ENCODE peak calls at places on chromosomes 12 and 14, in six cellular contexts. E, C, M, I, N and X are unnamed samples. For H3K79me1 and H3K4me1, the result is how much of the 10 kb centered on the place peaks cover.

GRCh38 chr12:22899184-22899583 is 274.2 kb downstream of the ETNK1 start:
- DNase-seq in E (peak), C (peak), M (no peak), I (peak), N (no peak), X (no peak)

GRCh38 chr14:60723218-60724079 is 702 bp downstream of the SIX4 start:
- DNase-seq in E (peak), C (peak), M (peak), I (peak), N (peak), X (peak)

GRCh38 chr14:93039649-93040315 is 75.9 kb downstream of the ITPK1 start:
- DNase-seq in E (no peak), C (no peak), M (no peak), I (no peak), N (no peak), X (no peak)

GRCh38 chr14:98947911-98948595 is 323.9 kb downstream of the BCL11B start:
- DNase-seq in E (no peak), C (no peak), M (no peak), I (no peak), N (no peak), X (no peak)

GRCh38 chr12:115983226-115983798 is 294.2 kb downstream of the MED13L start:
- DNase-seq in E (peak), C (peak), M (no peak), I (no peak), N (no peak), X (no peak)

GRCh38 chr12:87157791-87158190 is 871.4 kb downstream of the C12orf50 start:
- DNase-seq in E (peak), C (no peak), M (peak), I (peak), N (peak), X (no peak)

GRCh38 chr12:503111-503761 is 43.5 kb downstream of the B4GALNT3 start:
- DNase-seq in E (peak), C (peak), M (no peak), I (peak), N (peak), X (no peak)

GRCh38 chr14:20427231-20428009 is 8.5 kb downstream of the KLHL33 start:
- DNase-seq in E (peak), C (no peak), M (peak), I (no peak), N (peak), X (no peak)

GRCh38 chr14:97377550-97377949 is 580.4 kb downstream of the VRK1 start:
- DNase-seq in E (peak), C (no peak), M (no peak), I (no peak), N (no peak), X (no peak)

GRCh38 chr12:89880695-89881350 is 172.2 kb upstream of the ATP2B1 start:
- DNase-seq in E (no peak), C (no peak), M (no peak), I (no peak), N (no peak), X (no peak)

GRCh38 chr12:12823308-12823707 is 10.2 kb downstream of the DDX47 start:
- DNase-seq in E (peak), C (no peak), M (peak), I (peak), N (no peak), X (no peak)

GRCh38 chr12:4114986-4115385 is 158.6 kb upstream of the CCND2 start:
- DNase-seq in E (peak), C (peak), M (no peak), I (no peak), N (no peak), X (no peak)

GRCh38 chr12:101857043-101857558 is 20.3 kb upstream of the DRAM1 start:
- DNase-seq in E (no peak), C (no peak), M (peak), I (no peak), N (peak), X (no peak)

GRCh38 chr14:24848427-24848826 is 201.5 kb downstream of the STXBP6 start:
- DNase-seq in E (no peak), C (no peak), M (peak), I (peak), N (peak), X (no peak)

GRCh38 chr12:26614217-26614616 is 218.8 kb downstream of the ITPR2 start:
- DNase-seq in E (peak), C (peak), M (peak), I (no peak), N (peak), X (peak)

GRCh38 chr12:31560516-31560915 is 30.4 kb downstream of the DENND5B start:
- DNase-seq in E (no peak), C (no peak), M (no peak), I (no peak), N (no peak), X (no peak)

GRCh38 chr14:68590233-68590535 is 202.7 kb downstream of the ZFP36L1 start:
- DNase-seq in E (no peak), C (no peak), M (no peak), I (no peak), N (no peak), X (no peak)

DNA sequence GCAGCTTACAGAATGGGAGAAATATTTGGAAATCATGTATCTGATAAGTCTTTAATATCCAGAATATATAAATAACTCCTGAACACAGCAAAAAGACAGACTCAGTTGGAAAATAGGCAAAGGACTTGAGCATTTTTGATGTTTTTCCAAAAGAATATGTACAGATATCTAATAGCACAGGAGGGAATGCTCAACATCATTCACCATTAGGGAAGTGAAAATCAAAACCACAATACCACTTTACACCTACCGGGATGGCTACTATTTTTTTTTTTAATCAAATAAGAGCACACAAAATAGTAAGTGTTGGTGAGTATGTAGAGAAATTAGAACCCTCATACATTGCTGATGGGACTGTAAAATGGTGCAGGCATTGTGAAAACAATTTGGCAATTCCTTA is 75.6 kb downstream of the ANO6 start:
- DNase-seq in E (no peak), C (no peak), M (no peak), I (no peak), N (no peak), X (no peak)
- H3K79me1 ChIP-seq in E (under half), C (under half), M (under half), I (under half), N (under half), X (under half)

GRCh38 chr12:64691227-64691792 is 67.9 kb downstream of the GNS start:
- DNase-seq in E (peak), C (peak), M (no peak), I (no peak), N (no peak), X (peak)
- H2AK5ac ChIP-seq in E (no peak), C (no peak), M (no peak), I (no peak), N (peak), X (no peak)

DNA sequence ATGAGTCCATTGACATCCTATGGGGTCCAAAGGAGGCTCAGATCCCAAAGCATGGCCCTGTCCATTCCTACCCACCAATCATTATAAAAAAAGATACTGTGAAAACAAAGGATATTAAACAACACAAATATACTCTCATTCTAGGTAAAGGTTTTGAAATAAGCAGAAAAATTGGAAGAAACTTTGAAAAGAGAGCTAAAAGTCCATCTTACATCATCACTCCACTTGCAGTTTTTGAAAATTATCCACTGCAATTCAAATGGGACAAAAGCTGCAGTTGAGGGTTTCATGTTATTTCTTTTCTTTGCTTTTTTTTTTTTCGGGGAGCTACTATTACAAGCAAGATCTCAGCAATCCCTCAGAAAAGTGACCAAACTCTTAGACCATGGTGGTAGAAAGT is 414.9 kb downstream of the BCAT1 start:
- DNase-seq in E (no peak), C (no peak), M (no peak), I (no peak), N (no peak), X (no peak)
- H3K4me1 ChIP-seq in E (under half), C (under half), M (under half), I (under half), N (under half), X (under half)

GRCh38 chr14:105326891-105327694 is 12.5 kb downstream of the PACS2 start:
- DNase-seq in E (peak), C (peak), M (no peak), I (no peak), N (no peak), X (no peak)
- H3K79me1 ChIP-seq in E (under half), C (under half), M (under half), I (under half), N (half or more), X (under half)

GRCh38 chr12:2190896-2191533 is 138.2 kb downstream of the CACNA1C start:
- DNase-seq in E (no peak), C (no peak), M (no peak), I (no peak), N (no peak), X (no peak)
- H2AK5ac ChIP-seq in E (no peak), C (peak), M (no peak), I (no peak), N (no peak), X (peak)

DNA sequence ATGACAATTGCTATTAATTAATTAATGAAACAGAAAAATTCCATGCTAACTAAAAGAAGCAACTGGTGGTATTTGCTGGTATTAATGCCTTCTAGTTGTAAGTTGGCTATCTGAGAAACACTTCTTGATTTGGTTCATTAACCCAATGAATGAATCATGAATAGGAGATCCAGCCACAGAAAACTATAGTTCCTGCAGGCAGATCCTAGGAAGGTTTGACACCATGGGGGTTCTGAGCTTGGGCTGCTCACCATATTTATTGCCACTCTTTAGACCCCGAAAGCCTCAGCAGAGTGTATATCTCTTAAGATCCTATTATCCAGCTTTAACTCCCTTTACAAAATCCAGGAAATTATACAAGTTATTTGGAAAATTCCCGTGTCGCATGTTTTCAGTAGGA is 81.4 kb upstream of the REP15 start:
- DNase-seq in E (no peak), C (no peak), M (no peak), I (no peak), N (no peak), X (no peak)
- H3K4me1 ChIP-seq in E (under half), C (under half), M (under half), I (under half), N (under half), X (under half)

GRCh38 chr14:102966256-102966655 is 43.8 kb downstream of the AMN start:
- DNase-seq in E (no peak), C (no peak), M (no peak), I (no peak), N (no peak), X (no peak)

GRCh38 chr14:102965282-102965681 is 42.8 kb downstream of the AMN start:
- DNase-seq in E (no peak), C (no peak), M (no peak), I (no peak), N (no peak), X (no peak)

GRCh38 chr14:102962111-102962627 is 39.7 kb downstream of the AMN start:
- DNase-seq in E (no peak), C (no peak), M (no peak), I (no peak), N (no peak), X (no peak)

GRCh38 chr14:102966681-102967505 is 44.4 kb downstream of the AMN start:
- DNase-seq in E (no peak), C (no peak), M (no peak), I (no peak), N (no peak), X (no peak)

GRCh38 chr14:102964152-102964730 is 41.8 kb downstream of the AMN start:
- DNase-seq in E (no peak), C (no peak), M (no peak), I (no peak), N (no peak), X (no peak)
- H3K79me1 ChIP-seq in E (under half), C (under half), M (under half), I (under half), N (under half), X (under half)

DNA sequence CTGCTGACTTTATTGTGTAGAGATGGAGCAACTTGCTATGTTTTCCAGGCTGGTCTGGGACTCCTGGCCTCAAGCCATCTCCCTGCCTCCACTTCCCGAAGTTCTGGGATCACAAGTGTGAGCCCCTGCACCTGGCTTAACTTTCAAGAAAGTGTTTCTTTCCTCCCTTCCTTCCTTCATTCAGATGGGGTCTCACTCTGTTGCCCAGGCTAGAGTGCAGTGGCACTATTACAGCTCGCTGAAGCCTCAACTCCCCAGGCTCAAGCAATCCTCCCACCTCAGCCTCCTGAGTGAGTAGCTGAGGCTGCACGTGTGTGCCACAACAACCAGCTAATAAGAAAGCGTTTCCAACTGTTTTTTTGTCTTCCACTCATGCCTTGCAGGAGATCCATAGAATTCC is 185.6 kb upstream of the AMIGO2 start:
- DNase-seq in E (no peak), C (no peak), M (no peak), I (no peak), N (no peak), X (no peak)
- H2AK5ac ChIP-seq in E (no peak), C (no peak), M (no peak), I (no peak), N (no peak), X (no peak)

GRCh38 chr14:81330619-81331122 is 69.5 kb downstream of the STON2 start:
- DNase-seq in E (no peak), C (no peak), M (no peak), I (no peak), N (no peak), X (no peak)

GRCh38 chr14:81336009-81336408 is 64.1 kb downstream of the STON2 start:
- DNase-seq in E (no peak), C (no peak), M (no peak), I (no peak), N (no peak), X (no peak)

GRCh38 chr14:81329640-81330385 is 70.3 kb downstream of the STON2 start:
- DNase-seq in E (no peak), C (no peak), M (no peak), I (no peak), N (no peak), X (no peak)

GRCh38 chr14:81331229-81332026 is 68.7 kb downstream of the STON2 start:
- DNase-seq in E (no peak), C (no peak), M (no peak), I (no peak), N (no peak), X (no peak)

GRCh38 chr14:81332725-81333124 is 67.4 kb downstream of the STON2 start:
- DNase-seq in E (no peak), C (no peak), M (no peak), I (no peak), N (no peak), X (no peak)
- H3K4me1 ChIP-seq in E (under half), C (under half), M (under half), I (under half), N (under half), X (under half)